ENCODE peak calls at places on chromosomes 3 and 15, in eight cellular contexts. G, Y, R, L, N, F, H and E are unnamed samples.

GRCh38 chr3:25781758-25782594 is 1.3 kb downstream of the NGLY1 start:
- DNase-seq in F (no peak), N (no peak), Y (no peak), R (no peak), H (no peak), G (peak; percentile 27), L (no peak), E (no peak)

GRCh38 chr3:143731776-143732175 is 116.5 kb downstream of the SLC9A9 start:
- DNase-seq in G (peak; percentile 99), F (no peak), N (peak; percentile 62), L (no peak), R (peak; percentile 42), H (no peak), Y (no peak), E (peak; percentile 98)

GRCh38 chr3:26015752-26016151 is 225.9 kb downstream of the OXSM start:
- DNase-seq in Y (no peak), H (no peak), F (no peak), L (no peak), G (no peak), R (no peak), N (no peak), E (no peak)

GRCh38 chr15:76951161-76951714 is 19.7 kb downstream of the RCN2 start:
- DNase-seq in L (no peak), G (no peak), N (no peak), Y (no peak), F (no peak), R (no peak), H (no peak), E (no peak)

GRCh38 chr3:146313411-146314111 is 62.7 kb upstream of the PLSCR4 start:
- DNase-seq in H (no peak), F (no peak), N (no peak), G (no peak), R (peak; percentile 11), Y (peak; percentile 83), L (no peak), E (no peak)

GRCh38 chr15:67806539-67806935 is 18.8 kb upstream of the SKOR1 start:
- DNase-seq in G (no peak), N (no peak), H (no peak), R (no peak), L (no peak), F (no peak), Y (no peak), E (no peak)

GRCh38 chr15:56739964-56740640 is 6.8 kb upstream of the ZNF280D start:
- DNase-seq in F (no peak), H (no peak), N (no peak), G (no peak), R (peak; percentile 62), L (no peak), Y (peak; percentile 2), E (no peak)

GRCh38 chr15:74228723-74229081 is 7.4 kb upstream of the CCDC33 start:
- DNase-seq in R (no peak), F (no peak), H (no peak), N (peak; percentile 97), Y (no peak), L (no peak), G (no peak), E (no peak)

GRCh38 chr3:85760342-85760741 is 801.6 kb downstream of the CADM2 start:
- DNase-seq in N (no peak), H (no peak), R (no peak), F (no peak), Y (no peak), L (no peak), G (no peak), E (no peak)

GRCh38 chr3:36826240-36826639 is 61.9 kb upstream of the DCLK3 start:
- DNase-seq in H (no peak), Y (no peak), R (no peak), L (no peak), F (no peak), N (no peak), G (no peak), E (no peak)

GRCh38 chr3:31960793-31961431 is 20.1 kb downstream of the OSBPL10 start:
- DNase-seq in H (no peak), N (no peak), R (no peak), L (no peak), F (no peak), G (no peak), Y (peak; percentile 42), E (no peak)

GRCh38 chr3:171160326-171160725 is 133.8 kb upstream of the SLC2A2 start:
- DNase-seq in L (no peak), H (no peak), F (no peak), R (no peak), Y (no peak), N (no peak), G (no peak), E (no peak)

GRCh38 chr3:117526485-117527079 is 817.0 kb downstream of the TUSC7 start:
- DNase-seq in G (peak; percentile 11), N (peak; percentile 9), H (no peak), F (no peak), R (peak; percentile 56), L (no peak), Y (peak; percentile 14), E (peak; percentile 3)

GRCh38 chr15:32668942-32669341 is 27.4 kb downstream of the SCG5 start:
- DNase-seq in G (no peak), R (no peak), L (no peak), H (no peak), N (peak; percentile 65), F (no peak), Y (no peak), E (no peak)

GRCh38 chr3:152301745-152302181 is 33.0 kb downstream of the MBNL1 start:
- DNase-seq in L (no peak), Y (no peak), N (no peak), H (no peak), R (no peak), F (no peak), G (peak; percentile 55), E (no peak)

GRCh38 chr3:46709721-46710120 is 7.9 kb downstream of the PRSS50 start:
- DNase-seq in F (no peak), G (no peak), Y (no peak), H (no peak), L (peak; percentile 9), N (no peak), R (no peak), E (no peak)

GRCh38 chr3:71722693-71723092 is 2.5 kb downstream of the EIF4E3 start:
- DNase-seq in L (no peak), R (no peak), G (peak; percentile 14), H (no peak), Y (no peak), N (no peak), F (no peak), E (no peak)

GRCh38 chr3:169699536-169700050 is 36.1 kb upstream of the MECOM start:
- DNase-seq in F (no peak), L (no peak), G (peak; percentile 89), Y (peak; percentile 91), R (peak; percentile 60), H (no peak), N (no peak), E (peak; percentile 84)

GRCh38 chr15:48775556-48775955 is 35.3 kb downstream of the CEP152 start:
- DNase-seq in Y (no peak), H (no peak), G (no peak), F (no peak), N (no peak), L (no peak), R (no peak), E (no peak)

GRCh38 chr3:81744366-81744765 is 17.1 kb downstream of the GBE1 start:
- DNase-seq in N (no peak), H (no peak), Y (peak; percentile 28), L (no peak), R (peak; percentile 14), G (no peak), F (no peak), E (no peak)